ENCODE peak calls at places on chromosomes 4 and X, in five cellular contexts. One of them, this sample, is unnamed.

GRCh38 chr4:32826169-32826568 is 2106.0 kb downstream of the PCDH7 start:
- DNase-seq in HT1080: no peak
- DNase-seq in HS-5: no peak
- DNase-seq in right lobe of liver: no peak
- DNase-seq in effector memory CD8-positive, alpha-beta T cell: no peak
- DNase-seq in this sample: no peak

GRCh38 chrX:102684772-102685520 is 27.3 kb upstream of the GPRASP2 start:
- DNase-seq in right lobe of liver: no peak
- DNase-seq in HT1080: no peak
- DNase-seq in effector memory CD8-positive, alpha-beta T cell: no peak
- DNase-seq in HS-5: no peak
- DNase-seq in this sample: no peak

GRCh38 chrX:41457618-41458192 is 10.6 kb downstream of the NYX start:
- DNase-seq in HS-5: no peak
- DNase-seq in HT1080: no peak
- DNase-seq in right lobe of liver: no peak
- DNase-seq in effector memory CD8-positive, alpha-beta T cell: no peak
- DNase-seq in this sample: no peak

GRCh38 chrX:100995469-100995868 is 26.0 kb downstream of the ARL13A start:
- DNase-seq in right lobe of liver: no peak
- DNase-seq in HT1080: peak
- DNase-seq in effector memory CD8-positive, alpha-beta T cell: no peak
- DNase-seq in HS-5: peak
- DNase-seq in this sample: no peak

GRCh38 chrX:51281758-51282318 is 50.8 kb upstream of the NUDT10 start:
- DNase-seq in effector memory CD8-positive, alpha-beta T cell: no peak
- DNase-seq in right lobe of liver: no peak
- DNase-seq in HS-5: no peak
- DNase-seq in HT1080: no peak
- DNase-seq in this sample: no peak

GRCh38 chr4:70801265-70801809 is 38.4 kb downstream of the GRSF1 start:
- DNase-seq in HS-5: no peak
- DNase-seq in effector memory CD8-positive, alpha-beta T cell: no peak
- DNase-seq in HT1080: no peak
- DNase-seq in right lobe of liver: no peak
- DNase-seq in this sample: no peak

GRCh38 chrX:45745479-45745878 is 544.8 kb upstream of the DIPK2B start:
- DNase-seq in HT1080: peak
- DNase-seq in right lobe of liver: no peak
- DNase-seq in HS-5: no peak
- DNase-seq in effector memory CD8-positive, alpha-beta T cell: no peak
- DNase-seq in this sample: no peak

GRCh38 chr4:122512430-122512829 is 55.9 kb upstream of the IL2 start:
- DNase-seq in HS-5: no peak
- DNase-seq in right lobe of liver: no peak
- DNase-seq in effector memory CD8-positive, alpha-beta T cell: no peak
- DNase-seq in HT1080: no peak
- DNase-seq in this sample: no peak

GRCh38 chr4:156497486-156497885 is 474.1 kb downstream of the PDGFC start:
- DNase-seq in effector memory CD8-positive, alpha-beta T cell: no peak
- DNase-seq in right lobe of liver: no peak
- DNase-seq in HT1080: no peak
- DNase-seq in HS-5: no peak
- DNase-seq in this sample: no peak

GRCh38 chrX:16989750-16990149 is 43.3 kb downstream of the REPS2 start:
- DNase-seq in HS-5: no peak
- DNase-seq in HT1080: no peak
- DNase-seq in effector memory CD8-positive, alpha-beta T cell: no peak
- DNase-seq in right lobe of liver: no peak
- DNase-seq in this sample: no peak

GRCh38 chrX:134908235-134908834 is 82.5 kb upstream of the SMIM10 start:
- DNase-seq in HS-5: no peak
- DNase-seq in effector memory CD8-positive, alpha-beta T cell: no peak
- DNase-seq in right lobe of liver: no peak
- DNase-seq in HT1080: peak
- DNase-seq in this sample: no peak

GRCh38 chrX:46777971-46778810 is 19.3 kb upstream of the SLC9A7 start:
- DNase-seq in HS-5: no peak
- DNase-seq in right lobe of liver: no peak
- DNase-seq in effector memory CD8-positive, alpha-beta T cell: no peak
- DNase-seq in HT1080: peak
- DNase-seq in this sample: no peak

GRCh38 chrX:69951756-69952155 is 98.0 kb downstream of the AWAT2 start:
- DNase-seq in right lobe of liver: no peak
- DNase-seq in HS-5: no peak
- DNase-seq in HT1080: no peak
- DNase-seq in effector memory CD8-positive, alpha-beta T cell: no peak
- DNase-seq in this sample: no peak

GRCh38 chrX:77945910-77946309 is 23.5 kb downstream of the PGAM4 start:
- DNase-seq in right lobe of liver: no peak
- DNase-seq in HS-5: no peak
- DNase-seq in HT1080: no peak
- DNase-seq in effector memory CD8-positive, alpha-beta T cell: no peak
- DNase-seq in this sample: no peak

GRCh38 chr4:72857787-72858186 is 211.7 kb downstream of the COX18 start:
- DNase-seq in HS-5: no peak
- DNase-seq in HT1080: no peak
- DNase-seq in right lobe of liver: no peak
- DNase-seq in effector memory CD8-positive, alpha-beta T cell: no peak
- DNase-seq in this sample: no peak

GRCh38 chr4:112213850-112214249 is 17.7 kb upstream of the AP1AR start:
- DNase-seq in effector memory CD8-positive, alpha-beta T cell: no peak
- DNase-seq in HT1080: peak
- DNase-seq in right lobe of liver: no peak
- DNase-seq in HS-5: peak
- DNase-seq in this sample: no peak

GRCh38 chr4:39466747-39467146 is 7.9 kb downstream of the LIAS start:
- DNase-seq in right lobe of liver: no peak
- DNase-seq in HT1080: no peak
- DNase-seq in HS-5: no peak
- DNase-seq in effector memory CD8-positive, alpha-beta T cell: no peak
- DNase-seq in this sample: no peak

This sample was measured in GM19239.